ENCODE peak calls at places on chromosome 21, in seven cellular contexts. One of them, this sample, is unnamed. For H3K4me1, the result is how much of the 10 kb centered on the place peaks cover.

GRCh38 chr21:42939581-42940413 is 14.4 kb upstream of the ERVH48-1 start:
- DNase-seq in A549: peak
- DNase-seq in sigmoid colon: peak
- DNase-seq in heart right ventricle: no peak
- DNase-seq in mucosa of descending colon: no peak
- DNase-seq in heart left ventricle: no peak
- DNase-seq in lung: peak
- DNase-seq in this sample: peak

GRCh38 chr21:8989261-8989882 is 1532.0 kb upstream of the TPTE start:
- DNase-seq in heart left ventricle: no peak
- DNase-seq in heart right ventricle: no peak
- DNase-seq in mucosa of descending colon: no peak
- DNase-seq in A549: no peak
- DNase-seq in lung: no peak
- DNase-seq in sigmoid colon: no peak
- DNase-seq in this sample: no peak

GRCh38 chr21:19648376-19648775 is 1244.8 kb upstream of the TMPRSS15 start:
- DNase-seq in heart left ventricle: no peak
- DNase-seq in mucosa of descending colon: no peak
- DNase-seq in sigmoid colon: no peak
- DNase-seq in A549: no peak
- DNase-seq in heart right ventricle: no peak
- DNase-seq in lung: no peak
- DNase-seq in this sample: no peak

GRCh38 chr21:40512590-40512989 is 334.4 kb downstream of the DSCAM start:
- DNase-seq in lung: no peak
- DNase-seq in heart left ventricle: no peak
- DNase-seq in mucosa of descending colon: no peak
- DNase-seq in A549: no peak
- DNase-seq in heart right ventricle: no peak
- DNase-seq in sigmoid colon: no peak
- DNase-seq in this sample: no peak

GRCh38 chr21:33022828-33023573 is 2.7 kb upstream of the OLIG2 start:
- DNase-seq in heart right ventricle: no peak
- DNase-seq in A549: no peak
- DNase-seq in mucosa of descending colon: no peak
- DNase-seq in lung: no peak
- DNase-seq in heart left ventricle: no peak
- DNase-seq in sigmoid colon: no peak
- DNase-seq in this sample: no peak

GRCh38 chr21:31457675-31458074 is 113.6 kb upstream of the TIAM1 start:
- DNase-seq in heart right ventricle: no peak
- DNase-seq in sigmoid colon: peak
- DNase-seq in A549: no peak
- DNase-seq in mucosa of descending colon: no peak
- DNase-seq in lung: no peak
- DNase-seq in heart left ventricle: no peak
- DNase-seq in this sample: no peak

GRCh38 chr21:35506352-35506751 is 457.2 kb upstream of the RUNX1 start:
- DNase-seq in A549: no peak
- DNase-seq in sigmoid colon: no peak
- DNase-seq in heart right ventricle: no peak
- DNase-seq in heart left ventricle: no peak
- DNase-seq in mucosa of descending colon: no peak
- DNase-seq in lung: no peak
- DNase-seq in this sample: peak

GRCh38 chr21:18298228-18298627 is 53.6 kb downstream of the CHODL start:
- DNase-seq in A549: no peak
- DNase-seq in lung: no peak
- DNase-seq in heart left ventricle: no peak
- DNase-seq in heart right ventricle: no peak
- DNase-seq in mucosa of descending colon: no peak
- DNase-seq in sigmoid colon: no peak
- DNase-seq in this sample: no peak

GRCh38 chr21:35619184-35619583 is 441.1 kb downstream of the SETD4 start:
- DNase-seq in A549: no peak
- DNase-seq in sigmoid colon: no peak
- DNase-seq in mucosa of descending colon: no peak
- DNase-seq in heart left ventricle: no peak
- DNase-seq in lung: no peak
- DNase-seq in heart right ventricle: no peak
- DNase-seq in this sample: no peak

DNA sequence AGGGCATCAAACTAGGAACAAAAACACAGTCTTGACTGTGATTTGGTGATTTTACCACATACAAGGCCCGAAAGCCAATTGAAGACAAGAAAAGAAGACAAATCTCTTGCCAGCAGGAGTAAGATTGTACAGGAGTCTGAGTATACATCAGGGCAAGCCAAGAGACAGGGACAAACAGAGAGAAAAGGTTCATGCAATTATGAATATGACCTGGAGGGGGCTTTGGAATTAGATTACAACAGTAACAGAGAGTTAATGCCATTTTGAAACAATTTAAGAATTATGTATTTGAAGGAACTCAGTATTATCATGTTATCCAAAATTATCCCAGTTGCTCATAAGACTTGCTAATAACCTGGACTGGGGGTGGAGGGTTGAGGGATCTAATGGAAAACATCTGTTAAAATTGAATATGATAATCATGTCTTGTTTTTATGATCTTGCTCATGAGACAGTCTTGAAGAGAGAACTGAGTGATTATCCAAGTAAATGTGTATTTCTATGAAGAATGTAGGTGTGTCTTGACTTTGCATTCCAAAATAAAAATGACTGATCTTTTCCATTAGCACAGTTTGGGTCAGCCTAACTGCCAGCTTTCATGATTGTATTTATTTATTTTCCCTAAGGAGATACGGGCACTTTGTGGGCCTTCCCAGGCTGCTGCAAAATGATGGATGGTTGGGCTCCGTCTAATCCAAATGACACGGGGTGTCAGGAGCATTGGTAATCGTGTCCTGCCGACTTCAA is 117.7 kb downstream of the ERG start:
- DNase-seq in heart left ventricle: no peak
- DNase-seq in mucosa of descending colon: no peak
- DNase-seq in sigmoid colon: no peak
- DNase-seq in A549: peak
- DNase-seq in heart right ventricle: no peak
- DNase-seq in lung: no peak
- DNase-seq in this sample: no peak
- TF ChIP-seq CTCF in heart left ventricle: no peak
- TF ChIP-seq CTCF in mucosa of descending colon: no peak
- TF ChIP-seq CTCF in sigmoid colon: no peak
- TF ChIP-seq CTCF in A549: peak
- TF ChIP-seq CTCF in heart right ventricle: peak
- TF ChIP-seq CTCF in lung: no peak
- TF ChIP-seq CTCF in this sample: peak

GRCh38 chr21:41861987-41862386 is 17.2 kb downstream of the PRDM15 start:
- DNase-seq in lung: no peak
- DNase-seq in sigmoid colon: no peak
- DNase-seq in A549: no peak
- DNase-seq in heart right ventricle: no peak
- DNase-seq in heart left ventricle: no peak
- DNase-seq in mucosa of descending colon: no peak
- DNase-seq in this sample: no peak

GRCh38 chr21:41863439-41863740 is 15.8 kb downstream of the PRDM15 start:
- DNase-seq in sigmoid colon: no peak
- DNase-seq in A549: no peak
- DNase-seq in heart left ventricle: no peak
- DNase-seq in mucosa of descending colon: no peak
- DNase-seq in lung: no peak
- DNase-seq in heart right ventricle: no peak
- DNase-seq in this sample: no peak

GRCh38 chr21:41866274-41866809 is 12.8 kb downstream of the PRDM15 start:
- DNase-seq in mucosa of descending colon: no peak
- DNase-seq in heart left ventricle: no peak
- DNase-seq in sigmoid colon: no peak
- DNase-seq in A549: no peak
- DNase-seq in heart right ventricle: no peak
- DNase-seq in lung: no peak
- DNase-seq in this sample: no peak

GRCh38 chr21:41865002-41865777 is 14.0 kb downstream of the PRDM15 start:
- DNase-seq in heart left ventricle: no peak
- DNase-seq in A549: no peak
- DNase-seq in mucosa of descending colon: no peak
- DNase-seq in heart right ventricle: no peak
- DNase-seq in lung: no peak
- DNase-seq in sigmoid colon: no peak
- DNase-seq in this sample: no peak

DNA sequence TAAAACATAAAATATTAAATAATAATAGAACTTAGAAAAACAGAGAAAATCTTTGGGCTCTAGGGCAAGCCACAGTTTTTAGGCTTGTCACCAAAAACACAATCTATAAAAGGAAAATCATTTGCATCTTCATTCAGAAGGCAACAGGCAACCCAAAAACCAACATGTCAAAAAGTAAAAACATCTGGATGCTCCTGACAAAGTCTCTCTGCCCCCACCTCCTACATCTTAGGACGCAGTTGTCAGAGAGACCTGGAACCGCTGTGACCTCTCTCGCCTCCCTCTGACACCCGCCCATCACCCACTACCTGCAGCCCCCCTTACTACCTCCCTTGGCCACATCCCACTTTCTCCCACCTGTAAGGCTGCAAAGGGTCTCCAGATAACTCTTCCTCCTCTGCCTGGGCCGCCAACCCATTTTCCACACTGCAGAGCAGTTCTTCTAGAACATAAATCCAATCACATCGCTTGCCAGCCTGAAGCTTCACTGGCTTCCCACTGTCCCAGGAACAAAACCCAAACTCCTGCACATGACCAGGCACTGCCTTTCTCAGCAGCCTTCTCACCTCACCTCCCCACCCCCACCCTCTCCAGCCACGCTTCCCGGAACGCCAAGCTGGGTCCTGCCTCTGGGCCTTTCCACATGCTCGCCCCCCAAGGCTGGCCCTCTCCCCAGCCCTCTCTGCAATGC is 14.7 kb downstream of the PRDM15 start:
- DNase-seq in lung: no peak
- DNase-seq in A549: no peak
- DNase-seq in mucosa of descending colon: no peak
- DNase-seq in heart left ventricle: no peak
- DNase-seq in sigmoid colon: no peak
- DNase-seq in heart right ventricle: no peak
- DNase-seq in this sample: no peak
- H3K4me1 ChIP-seq in lung: under half
- H3K4me1 ChIP-seq in A549: under half
- H3K4me1 ChIP-seq in mucosa of descending colon: under half
- H3K4me1 ChIP-seq in heart left ventricle: under half
- H3K4me1 ChIP-seq in sigmoid colon: under half
- H3K4me1 ChIP-seq in heart right ventricle: under half
- H3K4me1 ChIP-seq in this sample: under half

DNA sequence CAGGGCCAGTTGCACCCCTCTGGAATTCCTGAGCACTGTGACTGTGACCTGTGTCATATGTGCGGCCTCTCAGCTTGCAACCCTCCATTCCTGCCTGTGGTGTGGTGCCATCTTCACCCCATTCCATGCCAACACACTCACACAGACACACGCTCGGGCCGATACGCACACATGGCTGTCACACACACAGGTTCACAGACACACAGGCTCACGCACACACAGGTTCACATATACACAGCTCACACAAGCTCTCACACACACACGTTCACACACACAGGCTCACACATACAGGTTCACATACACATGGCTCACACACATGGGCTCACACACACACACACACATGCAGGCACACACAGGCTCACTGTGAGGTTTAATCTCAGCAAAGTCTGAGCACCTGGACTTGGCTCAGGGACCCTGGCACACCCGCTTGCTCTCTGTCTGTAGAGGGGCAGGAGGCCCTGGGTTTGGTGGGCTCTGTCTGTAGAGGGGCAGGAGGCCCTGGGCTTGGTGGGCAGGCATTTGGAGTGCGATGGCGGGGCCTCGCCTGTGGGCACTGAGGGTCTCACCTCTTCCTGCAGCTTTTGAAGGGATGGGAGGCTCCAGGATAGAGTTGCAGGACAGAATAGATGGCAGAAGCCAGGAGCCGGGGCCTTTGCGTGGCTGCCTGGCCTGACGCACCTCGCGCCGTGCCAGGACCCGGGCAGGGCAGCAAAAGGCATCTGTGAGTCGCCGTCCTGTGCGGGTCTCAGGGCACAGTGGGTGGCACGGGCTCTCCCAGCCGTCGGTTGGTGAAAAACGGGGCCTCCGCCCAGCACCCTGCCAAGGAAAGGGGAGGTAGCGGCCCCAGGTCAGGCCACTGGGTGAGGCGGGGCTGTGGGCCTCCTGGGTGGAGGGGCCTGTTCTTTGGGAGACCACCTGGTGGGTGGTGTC is 17.1 kb downstream of the COL18A1 start:
- DNase-seq in heart left ventricle: peak
- DNase-seq in sigmoid colon: peak
- DNase-seq in A549: no peak
- DNase-seq in mucosa of descending colon: peak
- DNase-seq in heart right ventricle: peak
- DNase-seq in lung: no peak
- DNase-seq in this sample: no peak
- H3K4me3 ChIP-seq in heart left ventricle: no peak
- H3K4me3 ChIP-seq in sigmoid colon: no peak
- H3K4me3 ChIP-seq in A549: no peak
- H3K4me3 ChIP-seq in mucosa of descending colon: no peak
- H3K4me3 ChIP-seq in heart right ventricle: no peak
- H3K4me3 ChIP-seq in lung: no peak
- H3K4me3 ChIP-seq in this sample: no peak

GRCh38 chr21:44618504-44618903 is 6.6 kb downstream of the KRTAP10-8 start:
- DNase-seq in heart right ventricle: no peak
- DNase-seq in mucosa of descending colon: no peak
- DNase-seq in lung: no peak
- DNase-seq in sigmoid colon: peak
- DNase-seq in heart left ventricle: peak
- DNase-seq in A549: no peak
- DNase-seq in this sample: no peak
- TF ChIP-seq CTCF in heart right ventricle: peak
- TF ChIP-seq CTCF in mucosa of descending colon: peak
- TF ChIP-seq CTCF in lung: no peak
- TF ChIP-seq CTCF in sigmoid colon: no peak
- TF ChIP-seq CTCF in heart left ventricle: peak
- TF ChIP-seq CTCF in A549: no peak
- TF ChIP-seq CTCF in this sample: no peak

GRCh38 chr21:38997756-38998155 is 185.5 kb downstream of the PSMG1 start:
- DNase-seq in mucosa of descending colon: no peak
- DNase-seq in heart left ventricle: no peak
- DNase-seq in A549: no peak
- DNase-seq in lung: no peak
- DNase-seq in sigmoid colon: no peak
- DNase-seq in heart right ventricle: no peak
- DNase-seq in this sample: no peak

GRCh38 chr21:38999148-38999547 is 184.1 kb downstream of the PSMG1 start:
- DNase-seq in heart left ventricle: no peak
- DNase-seq in lung: no peak
- DNase-seq in sigmoid colon: no peak
- DNase-seq in mucosa of descending colon: no peak
- DNase-seq in heart right ventricle: no peak
- DNase-seq in A549: no peak
- DNase-seq in this sample: no peak

GRCh38 chr21:38997051-38997450 is 186.2 kb downstream of the PSMG1 start:
- DNase-seq in A549: no peak
- DNase-seq in mucosa of descending colon: no peak
- DNase-seq in heart right ventricle: no peak
- DNase-seq in lung: no peak
- DNase-seq in heart left ventricle: no peak
- DNase-seq in sigmoid colon: no peak
- DNase-seq in this sample: no peak

GRCh38 chr21:39001341-39001740 is 181.9 kb downstream of the PSMG1 start:
- DNase-seq in A549: no peak
- DNase-seq in heart left ventricle: no peak
- DNase-seq in heart right ventricle: no peak
- DNase-seq in lung: no peak
- DNase-seq in sigmoid colon: no peak
- DNase-seq in mucosa of descending colon: no peak
- DNase-seq in this sample: no peak

GRCh38 chr21:39000496-39000895 is 182.8 kb downstream of the PSMG1 start:
- DNase-seq in sigmoid colon: no peak
- DNase-seq in heart left ventricle: no peak
- DNase-seq in A549: no peak
- DNase-seq in heart right ventricle: no peak
- DNase-seq in mucosa of descending colon: no peak
- DNase-seq in lung: no peak
- DNase-seq in this sample: peak
- H3K4me1 ChIP-seq in sigmoid colon: under half
- H3K4me1 ChIP-seq in heart left ventricle: under half
- H3K4me1 ChIP-seq in A549: under half
- H3K4me1 ChIP-seq in heart right ventricle: under half
- H3K4me1 ChIP-seq in mucosa of descending colon: under half
- H3K4me1 ChIP-seq in lung: under half
- H3K4me1 ChIP-seq in this sample: under half